ENCODE peak calls at places on chromosomes 3 and 15, in four cellular contexts. One of them, this sample, is unnamed.

GRCh38 chr3:3851621-3852323 is 52.5 kb downstream of the LRRN1 start:
- DNase-seq in HepG2: no peak
- DNase-seq in H1: no peak
- DNase-seq in K562: no peak
- DNase-seq in this sample: no peak

GRCh38 chr3:36776436-36776835 is 12.1 kb upstream of the DCLK3 start:
- DNase-seq in H1: no peak
- DNase-seq in K562: no peak
- DNase-seq in HepG2: no peak
- DNase-seq in this sample: no peak

GRCh38 chr3:158220575-158220974 is 110.7 kb downstream of the RSRC1 start:
- DNase-seq in K562: no peak
- DNase-seq in HepG2: no peak
- DNase-seq in H1: no peak
- DNase-seq in this sample: no peak

GRCh38 chr3:33430061-33430460 is 10.1 kb downstream of the UBP1 start:
- DNase-seq in K562: no peak
- DNase-seq in H1: no peak
- DNase-seq in HepG2: no peak
- DNase-seq in this sample: no peak

GRCh38 chr15:35686347-35686746 is 140.4 kb upstream of the DPH6 start:
- DNase-seq in H1: no peak
- DNase-seq in HepG2: no peak
- DNase-seq in K562: no peak
- DNase-seq in this sample: no peak

GRCh38 chr3:157938154-157938774 is 168.0 kb downstream of the SHOX2 start:
- DNase-seq in H1: no peak
- DNase-seq in K562: no peak
- DNase-seq in HepG2: no peak
- DNase-seq in this sample: no peak

GRCh38 chr3:3145831-3146230 is 19.1 kb downstream of the TRNT1 start:
- DNase-seq in H1: no peak
- DNase-seq in HepG2: no peak
- DNase-seq in K562: no peak
- DNase-seq in this sample: no peak

GRCh38 chr3:49607105-49607591 is 52.9 kb downstream of the BSN start:
- DNase-seq in HepG2: no peak
- DNase-seq in K562: no peak
- DNase-seq in H1: peak; percentile 38
- DNase-seq in this sample: no peak

GRCh38 chr15:39593071-39594055 is 12.5 kb downstream of the THBS1 start:
- DNase-seq in H1: no peak
- DNase-seq in HepG2: no peak
- DNase-seq in K562: no peak
- DNase-seq in this sample: no peak

GRCh38 chr15:100336061-100336460 is 5.7 kb downstream of the ADAMTS17 start:
- DNase-seq in H1: no peak
- DNase-seq in K562: no peak
- DNase-seq in HepG2: no peak
- DNase-seq in this sample: no peak

GRCh38 chr3:179811321-179812095 is 158.7 kb downstream of the USP13 start:
- DNase-seq in HepG2: peak; percentile 46
- DNase-seq in H1: no peak
- DNase-seq in K562: peak; percentile 38
- DNase-seq in this sample: peak; percentile 11

GRCh38 chr15:82298520-82298919 is 35.9 kb downstream of the SAXO2 start:
- DNase-seq in H1: no peak
- DNase-seq in K562: no peak
- DNase-seq in HepG2: no peak
- DNase-seq in this sample: no peak

GRCh38 chr3:85796140-85796539 is 837.4 kb downstream of the CADM2 start:
- DNase-seq in K562: no peak
- DNase-seq in H1: no peak
- DNase-seq in HepG2: no peak
- DNase-seq in this sample: no peak

GRCh38 chr3:23913873-23914743 is 2.7 kb downstream of the NKIRAS1 start:
- DNase-seq in H1: no peak
- DNase-seq in HepG2: no peak
- DNase-seq in K562: no peak
- DNase-seq in this sample: no peak

GRCh38 chr3:64291345-64291744 is 66.1 kb upstream of the PRICKLE2 start:
- DNase-seq in H1: no peak
- DNase-seq in HepG2: no peak
- DNase-seq in K562: no peak
- DNase-seq in this sample: peak; percentile 24

GRCh38 chr3:27141668-27142067 is 227.5 kb downstream of the NEK10 start:
- DNase-seq in K562: no peak
- DNase-seq in HepG2: no peak
- DNase-seq in H1: no peak
- DNase-seq in this sample: peak; percentile 42

GRCh38 chr3:11720220-11721113 is 76.8 kb upstream of the VGLL4 start:
- DNase-seq in HepG2: peak; percentile 46
- DNase-seq in K562: no peak
- DNase-seq in H1: peak; percentile 69
- DNase-seq in this sample: peak; percentile 84

GRCh38 chr3:9820944-9821343 is 10.9 kb downstream of the TTLL3 start:
- DNase-seq in K562: no peak
- DNase-seq in HepG2: peak; percentile 30
- DNase-seq in H1: no peak
- DNase-seq in this sample: peak; percentile 56

GRCh38 chr3:158261371-158261991 is 151.6 kb downstream of the RSRC1 start:
- DNase-seq in H1: no peak
- DNase-seq in K562: no peak
- DNase-seq in HepG2: no peak
- DNase-seq in this sample: peak; percentile 4

GRCh38 chr15:66761723-66762595 is 59.9 kb downstream of the SMAD6 start:
- DNase-seq in HepG2: no peak
- DNase-seq in K562: no peak
- DNase-seq in H1: no peak
- DNase-seq in this sample: peak; percentile 52

GRCh38 chr15:100043069-100043641 is 298.6 kb downstream of the ADAMTS17 start:
- DNase-seq in K562: no peak
- DNase-seq in H1: no peak
- DNase-seq in HepG2: no peak
- DNase-seq in this sample: peak; percentile 42

GRCh38 chr3:48402281-48402732 is 27.6 kb downstream of the PLXNB1 start:
- DNase-seq in H1: peak; percentile 35
- DNase-seq in HepG2: no peak
- DNase-seq in K562: peak; percentile 6
- DNase-seq in this sample: no peak

GRCh38 chr3:102444101-102444500 is 9.3 kb downstream of the ZPLD1 start:
- DNase-seq in HepG2: no peak
- DNase-seq in H1: no peak
- DNase-seq in K562: no peak
- DNase-seq in this sample: no peak

GRCh38 chr3:48222616-48223513 is at the start of gene CAMP:
- DNase-seq in K562: no peak
- DNase-seq in H1: no peak
- DNase-seq in HepG2: peak; percentile 70
- DNase-seq in this sample: no peak

GRCh38 chr15:101314301-101314700 is 19.3 kb upstream of the SNRPA1 start:
- DNase-seq in H1: no peak
- DNase-seq in K562: no peak
- DNase-seq in HepG2: no peak
- DNase-seq in this sample: no peak

GRCh38 chr15:64197425-64197824 is 34.6 kb upstream of the PPIB start:
- DNase-seq in K562: no peak
- DNase-seq in H1: no peak
- DNase-seq in HepG2: no peak
- DNase-seq in this sample: no peak

GRCh38 chr3:155230382-155230781 is 63.1 kb downstream of the STRIT1 start:
- DNase-seq in K562: no peak
- DNase-seq in HepG2: no peak
- DNase-seq in H1: no peak
- DNase-seq in this sample: no peak

GRCh38 chr3:141960731-141961130 is 84.3 kb downstream of the ATP1B3 start:
- DNase-seq in H1: no peak
- DNase-seq in K562: no peak
- DNase-seq in HepG2: no peak
- DNase-seq in this sample: no peak

GRCh38 chr3:13647314-13648059 is 98.6 kb downstream of the FBLN2 start:
- DNase-seq in H1: no peak
- DNase-seq in K562: no peak
- DNase-seq in HepG2: no peak
- DNase-seq in this sample: no peak

GRCh38 chr3:185401319-185401955 is 38.5 kb downstream of the MAP3K13 start:
- DNase-seq in K562: no peak
- DNase-seq in HepG2: no peak
- DNase-seq in H1: no peak
- DNase-seq in this sample: no peak

GRCh38 chr3:31567036-31567435 is 34.3 kb downstream of the STT3B start:
- DNase-seq in H1: no peak
- DNase-seq in HepG2: peak; percentile 27
- DNase-seq in K562: peak; percentile 47
- DNase-seq in this sample: no peak

GRCh38 chr3:116299646-116300081 is 145.6 kb downstream of the LSAMP start:
- DNase-seq in K562: no peak
- DNase-seq in HepG2: no peak
- DNase-seq in H1: no peak
- DNase-seq in this sample: no peak

GRCh38 chr3:194584435-194584776 is 48.8 kb downstream of the TMEM44 start:
- DNase-seq in HepG2: no peak
- DNase-seq in H1: no peak
- DNase-seq in K562: no peak
- DNase-seq in this sample: no peak

GRCh38 chr3:172034786-172035685 is 4.3 kb upstream of the FNDC3B start:
- DNase-seq in K562: peak; percentile 47
- DNase-seq in HepG2: no peak
- DNase-seq in H1: peak; percentile 58
- DNase-seq in this sample: no peak

GRCh38 chr3:126128504-126129407 is 44.8 kb upstream of the SLC41A3 start:
- DNase-seq in HepG2: no peak
- DNase-seq in H1: peak; percentile 31
- DNase-seq in K562: no peak
- DNase-seq in this sample: no peak

GRCh38 chr3:179750720-179751328 is 98.0 kb downstream of the USP13 start:
- DNase-seq in K562: peak; percentile 16
- DNase-seq in HepG2: peak; percentile 17
- DNase-seq in H1: no peak
- DNase-seq in this sample: peak; percentile 27

GRCh38 chr15:36370735-36371115 is 208.7 kb upstream of the CDIN1 start:
- DNase-seq in HepG2: peak; percentile 1
- DNase-seq in K562: no peak
- DNase-seq in H1: no peak
- DNase-seq in this sample: no peak

DNA sequence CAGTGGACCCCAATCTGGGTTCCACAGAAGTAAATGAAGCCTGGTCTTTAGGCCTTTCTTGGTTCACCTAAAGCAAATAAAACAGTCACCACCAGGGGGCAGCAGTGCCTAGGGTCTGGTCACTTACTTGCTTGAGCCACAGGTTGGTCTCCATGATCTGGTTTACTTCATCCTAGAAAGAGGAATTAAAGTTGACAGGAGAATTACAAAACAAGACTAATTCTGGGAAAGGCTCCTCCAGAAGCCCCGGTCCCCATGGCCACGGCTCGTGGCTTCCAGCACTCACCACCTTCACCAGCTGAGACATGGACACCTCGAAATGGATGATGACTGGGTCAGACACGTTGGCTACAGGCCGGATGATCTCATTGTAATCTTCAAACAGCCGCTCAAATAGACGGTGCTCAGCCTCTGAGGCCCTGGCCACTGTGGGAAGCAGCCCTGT is 2.3 kb downstream of the CHRNA3 start:
- DNase-seq in K562: peak; percentile 82
- DNase-seq in HepG2: peak; percentile 66
- DNase-seq in H1: peak; percentile 98
- DNase-seq in this sample: peak; percentile 96
- TF ChIP-seq EP300 in K562: no peak
- TF ChIP-seq EP300 in HepG2: no peak
- TF ChIP-seq EP300 in H1: no peak
- TF ChIP-seq EP300 in this sample: no peak

GRCh38 chr15:68560501-68561113 is 18.2 kb upstream of the CORO2B start:
- DNase-seq in H1: peak; percentile 52
- DNase-seq in HepG2: no peak
- DNase-seq in K562: no peak
- DNase-seq in this sample: no peak

GRCh38 chr15:68558318-68559305 is 20.2 kb upstream of the CORO2B start:
- DNase-seq in HepG2: no peak
- DNase-seq in H1: peak; percentile 49
- DNase-seq in K562: no peak
- DNase-seq in this sample: no peak

GRCh38 chr15:68557469-68558317 is 21.1 kb upstream of the CORO2B start:
- DNase-seq in HepG2: no peak
- DNase-seq in K562: no peak
- DNase-seq in H1: no peak
- DNase-seq in this sample: no peak

GRCh38 chr15:68561146-68561545 is 17.6 kb upstream of the CORO2B start:
- DNase-seq in H1: peak; percentile 43
- DNase-seq in HepG2: no peak
- DNase-seq in K562: no peak
- DNase-seq in this sample: no peak

GRCh38 chr15:68559342-68560310 is 19.2 kb upstream of the CORO2B start:
- DNase-seq in K562: peak; percentile 78
- DNase-seq in HepG2: peak; percentile 33
- DNase-seq in H1: peak; percentile 95
- DNase-seq in this sample: peak; percentile 91
- TF ChIP-seq PHF8 in K562: no peak
- TF ChIP-seq PHF8 in HepG2: no peak
- TF ChIP-seq PHF8 in H1: no peak
- TF ChIP-seq PHF8 in this sample: no peak

DNA sequence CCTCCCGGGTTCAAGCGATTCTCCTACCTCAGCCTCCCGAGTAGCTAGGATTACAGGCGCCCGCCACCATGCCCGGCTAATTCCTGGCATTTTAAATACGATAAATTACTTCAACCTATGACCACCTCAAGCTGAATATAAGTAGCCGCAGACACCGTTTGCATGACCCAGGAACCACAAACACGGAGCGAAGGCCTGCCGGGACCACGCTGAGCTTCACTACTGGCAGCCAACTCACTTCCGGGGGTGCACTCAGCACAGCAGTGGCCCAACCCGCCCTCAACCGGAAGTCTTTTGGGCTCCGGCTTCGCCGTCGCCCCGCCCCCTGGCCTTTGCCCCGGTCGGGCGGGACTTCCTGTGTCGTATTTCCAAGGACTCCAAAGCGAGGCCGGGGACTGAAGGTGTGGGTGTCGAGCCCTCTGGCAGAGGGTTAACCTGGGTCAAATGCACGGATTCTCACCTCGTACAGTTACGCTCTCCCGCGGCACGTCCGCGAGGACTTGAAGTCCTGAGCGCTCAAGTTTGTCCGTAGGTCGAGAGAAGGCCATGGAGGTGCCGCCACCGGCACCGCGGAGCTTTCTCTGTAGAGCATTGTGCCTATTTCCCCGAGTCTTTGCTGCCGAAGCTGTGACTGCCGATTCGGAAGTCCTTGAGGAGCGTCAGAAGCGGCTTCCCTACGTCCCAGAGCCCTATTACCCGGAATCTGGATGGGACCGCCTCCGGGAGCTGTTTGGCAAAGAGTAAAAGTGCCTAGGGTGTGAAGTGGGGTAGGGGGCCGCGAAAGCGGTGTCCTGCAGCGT is at the start of gene TIMMDC1:
- DNase-seq in HepG2: peak; percentile 96
- DNase-seq in K562: peak; percentile 92
- DNase-seq in H1: peak; percentile 94
- DNase-seq in this sample: peak; percentile 96
- TF ChIP-seq EP300 in HepG2: no peak
- TF ChIP-seq EP300 in K562: no peak
- TF ChIP-seq EP300 in H1: no peak
- TF ChIP-seq EP300 in this sample: no peak

GRCh38 chr15:70023064-70023768 is 74.5 kb downstream of the TLE3 start:
- DNase-seq in HepG2: no peak
- DNase-seq in H1: no peak
- DNase-seq in K562: no peak
- DNase-seq in this sample: peak; percentile 24
- TF ChIP-seq PHF8 in HepG2: no peak
- TF ChIP-seq PHF8 in H1: no peak
- TF ChIP-seq PHF8 in K562: no peak
- TF ChIP-seq PHF8 in this sample: no peak

This sample was measured in A549.